ENCODE peak calls at places on chromosomes 12 and 14, in ten cellular contexts. D, O, I, N, A, J, H, V, R and W are unnamed samples.

GRCh38 chr12:52870361-52871290 is 21.8 kb upstream of the KRT78 start:
- DNase-seq in D (peak; percentile 73), O (peak; percentile 44), I (peak; percentile 74), N (no peak), A (peak; percentile 69), J (peak; percentile 88), H (peak; percentile 94), V (peak; percentile 35), R (peak; percentile 80), W (no peak)

GRCh38 chr14:64726585-64726890 is 22.3 kb downstream of the PLEKHG3 start:
- DNase-seq in D (no peak), O (no peak), I (peak; percentile 85), N (no peak), A (peak; percentile 59), J (peak; percentile 68), H (peak; percentile 92), V (peak; percentile 20), R (no peak), W (no peak)

GRCh38 chr12:127881371-127882140 is 385.4 kb upstream of the TMEM132C start:
- DNase-seq in D (no peak), O (no peak), I (no peak), N (no peak), A (no peak), J (no peak), H (no peak), V (no peak), R (no peak), W (no peak)

GRCh38 chr14:77565289-77566081 is 51.0 kb downstream of the SPTLC2 start:
- DNase-seq in D (no peak), O (no peak), I (peak; percentile 42), N (no peak), A (no peak), J (no peak), H (no peak), V (peak; percentile 63), R (no peak), W (no peak)

GRCh38 chr12:70948236-70948975 is 27.9 kb upstream of the PTPRR start:
- DNase-seq in D (no peak), O (no peak), I (no peak), N (no peak), A (no peak), J (no peak), H (no peak), V (no peak), R (no peak), W (no peak)

GRCh38 chr12:54654926-54655325 is 6.8 kb upstream of the DCD start:
- DNase-seq in D (no peak), O (no peak), I (no peak), N (no peak), A (no peak), J (no peak), H (no peak), V (no peak), R (no peak), W (no peak)

GRCh38 chr14:50399251-50400032 is 2.8 kb upstream of the CDKL1 start:
- DNase-seq in D (no peak), O (no peak), I (peak; percentile 53), N (no peak), A (no peak), J (no peak), H (no peak), V (peak; percentile 52), R (no peak), W (no peak)

GRCh38 chr14:67622675-67623074 is 3.0 kb downstream of the ARG2 start:
- DNase-seq in D (no peak), O (no peak), I (peak; percentile 91), N (no peak), A (no peak), J (no peak), H (peak; percentile 58), V (peak; percentile 81), R (no peak), W (peak; percentile 29)

GRCh38 chr12:67720383-67720856 is 71.9 kb downstream of the DYRK2 start:
- DNase-seq in D (no peak), O (no peak), I (peak; percentile 37), N (no peak), A (no peak), J (no peak), H (no peak), V (peak; percentile 88), R (no peak), W (peak; percentile 54)